ENCODE peak calls at places on chromosomes 7 and 10, in four cellular contexts. M is GM12878, O is K562, J is HepG2. D is an unnamed sample.

GRCh38 chr7:75617634-75618234 is 121.0 kb downstream of the HIP1 start:
- DNase-seq in J (peak; percentile 50), M (peak; percentile 40), O (no peak), D (no peak)

GRCh38 chr7:46930336-46930735 is 651.6 kb downstream of the TNS3 start:
- DNase-seq in O (no peak), J (no peak), M (no peak), D (no peak)

GRCh38 chr10:1173091-1173490 is 116.9 kb downstream of the WDR37 start:
- DNase-seq in J (no peak), O (no peak), M (no peak), D (no peak)

GRCh38 chr10:13629116-13629515 is 42.4 kb downstream of the PRPF18 start:
- DNase-seq in M (no peak), J (no peak), O (no peak), D (no peak)

GRCh38 chr7:75813084-75813483 is 522 bp downstream of the CCL24 start:
- DNase-seq in M (no peak), J (no peak), O (no peak), D (no peak)

GRCh38 chr10:90872648-90873020 is 860 bp downstream of the RPP30 start:
- DNase-seq in O (no peak), J (no peak), M (no peak), D (no peak)

GRCh38 chr7:50733552-50733951 is 49.1 kb downstream of the GRB10 start:
- DNase-seq in J (peak; percentile 34), M (no peak), O (no peak), D (no peak)

GRCh38 chr10:120221873-120222485 is 235.0 kb upstream of the PLPP4 start:
- DNase-seq in O (peak; percentile 10), J (peak; percentile 64), M (no peak), D (peak; percentile 58)

GRCh38 chr7:12619461-12620069 is 49.0 kb downstream of the SCIN start:
- DNase-seq in M (no peak), O (no peak), J (no peak), D (no peak)

GRCh38 chr7:49001610-49002033 is 77.3 kb downstream of the CDC14C start:
- DNase-seq in M (peak; percentile 24), O (peak; percentile 13), J (peak; percentile 20), D (peak; percentile 53)

GRCh38 chr10:131727612-131728011 is 173.2 kb upstream of the PPP2R2D start:
- DNase-seq in M (no peak), O (no peak), J (no peak), D (no peak)

GRCh38 chr10:6786579-6787031 is 206.5 kb upstream of the PRKCQ start:
- DNase-seq in M (no peak), O (no peak), J (no peak), D (no peak)

GRCh38 chr10:4195214-4195613 is 410.2 kb upstream of the KLF6 start:
- DNase-seq in J (no peak), M (no peak), O (no peak), D (no peak)

GRCh38 chr7:13797545-13797944 is 191.9 kb downstream of the ETV1 start:
- DNase-seq in O (no peak), M (no peak), J (no peak), D (no peak)

GRCh38 chr7:3240826-3241430 is 60.1 kb upstream of the SDK1 start:
- DNase-seq in J (no peak), O (no peak), M (no peak), D (no peak)

GRCh38 chr7:10974717-10975032 is 1.0 kb downstream of the PHF14 start:
- DNase-seq in O (no peak), M (no peak), J (peak; percentile 15), D (no peak)

GRCh38 chr10:98242823-98243222 is 25.2 kb downstream of the LOXL4 start:
- DNase-seq in J (no peak), O (no peak), M (no peak), D (no peak)

GRCh38 chr7:80089341-80089740 is 45.3 kb upstream of the GNAI1 start:
- DNase-seq in O (no peak), J (no peak), M (no peak), D (no peak)

GRCh38 chr10:70715853-70716795 is 43.8 kb downstream of the ADAMTS14 start:
- DNase-seq in O (peak; percentile 92), J (peak; percentile 19), M (peak; percentile 9), D (no peak)

GRCh38 chr10:121041499-121041898 is 190.3 kb downstream of the WDR11 start:
- DNase-seq in J (no peak), O (no peak), M (no peak), D (no peak)

GRCh38 chr7:133486-133885 is 58.9 kb upstream of the FAM20C start:
- DNase-seq in J (no peak), M (no peak), O (no peak), D (no peak)

GRCh38 chr10:56487746-56488145 is 126.7 kb upstream of the ZWINT start:
- DNase-seq in O (no peak), M (no peak), J (no peak), D (no peak)
- TF ChIP-seq ATF2 in O (no peak), M (no peak), J (no peak), D (no peak)

GRCh38 chr10:129704786-129705525 is 237.9 kb downstream of the MGMT start:
- DNase-seq in M (no peak), O (no peak), J (no peak), D (no peak)

GRCh38 chr10:129702605-129703004 is 235.6 kb downstream of the MGMT start:
- DNase-seq in O (no peak), M (no peak), J (no peak), D (no peak)

GRCh38 chr10:129705676-129706075 is 238.6 kb downstream of the MGMT start:
- DNase-seq in J (no peak), O (no peak), M (no peak), D (no peak)

GRCh38 chr10:129704225-129704624 is 237.2 kb downstream of the MGMT start:
- DNase-seq in M (no peak), O (no peak), J (no peak), D (no peak)

DNA sequence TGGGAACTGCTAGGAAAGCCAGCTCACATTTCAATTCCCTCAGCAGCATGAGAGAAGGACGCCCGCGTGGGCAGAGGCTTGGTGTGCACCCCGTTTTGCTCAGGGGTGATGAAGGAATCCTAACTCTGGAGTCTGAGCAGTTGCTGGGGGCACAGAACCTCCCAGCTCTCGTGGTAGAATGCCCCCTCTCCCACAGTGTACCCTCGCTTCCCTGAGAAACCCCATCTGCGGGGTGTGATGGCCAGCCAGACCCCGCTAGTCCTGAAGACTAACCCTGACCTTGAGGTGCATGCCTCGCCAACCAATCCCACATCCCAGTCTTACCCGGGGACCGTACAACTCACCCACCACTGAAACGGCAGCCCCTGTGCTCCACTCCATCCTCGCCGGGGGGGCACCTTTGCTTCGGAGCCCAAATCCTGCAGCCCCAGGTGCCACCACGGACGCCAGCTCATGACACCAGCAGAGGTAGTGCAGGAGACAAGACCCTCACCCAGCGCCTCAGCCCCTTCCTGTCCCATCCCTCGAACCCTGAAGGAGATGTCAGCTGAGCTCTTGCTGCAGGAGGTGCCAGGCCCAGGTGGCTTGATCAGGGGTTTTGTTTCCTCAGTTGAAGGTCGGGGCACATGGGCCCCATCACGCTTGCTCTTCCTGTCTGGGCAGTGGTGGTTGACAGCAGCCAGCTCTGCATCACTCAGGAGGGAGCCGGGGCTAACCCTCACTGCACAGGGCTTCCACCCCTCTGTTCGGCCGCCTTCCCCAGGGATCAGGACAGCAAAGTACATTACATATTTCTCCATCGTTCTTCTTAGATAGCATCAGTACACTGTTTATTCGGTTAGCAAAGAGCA is 236.5 kb downstream of the MGMT start:
- DNase-seq in O (no peak), M (no peak), J (no peak), D (no peak)
- H3K4me3 ChIP-seq in O (no peak overlapping the region), M (no peak overlapping the region), J (no peak overlapping the region), D (no peak overlapping the region)

GRCh38 chr7:32059289-32060045 is 10.7 kb downstream of the PDE1C start:
- DNase-seq in O (no peak), J (no peak), M (no peak), D (no peak)
- TF ChIP-seq ATF2 in O (no peak), J (no peak), M (no peak), D (no peak)

GRCh38 chr7:157576415-157576814 is 239.6 kb downstream of the DNAJB6 start:
- DNase-seq in M (no peak), O (no peak), J (no peak), D (no peak)
- H3K4me3 ChIP-seq in M (no peak overlapping the region), O (no peak overlapping the region), J (no peak overlapping the region), D (no peak overlapping the region)

DNA sequence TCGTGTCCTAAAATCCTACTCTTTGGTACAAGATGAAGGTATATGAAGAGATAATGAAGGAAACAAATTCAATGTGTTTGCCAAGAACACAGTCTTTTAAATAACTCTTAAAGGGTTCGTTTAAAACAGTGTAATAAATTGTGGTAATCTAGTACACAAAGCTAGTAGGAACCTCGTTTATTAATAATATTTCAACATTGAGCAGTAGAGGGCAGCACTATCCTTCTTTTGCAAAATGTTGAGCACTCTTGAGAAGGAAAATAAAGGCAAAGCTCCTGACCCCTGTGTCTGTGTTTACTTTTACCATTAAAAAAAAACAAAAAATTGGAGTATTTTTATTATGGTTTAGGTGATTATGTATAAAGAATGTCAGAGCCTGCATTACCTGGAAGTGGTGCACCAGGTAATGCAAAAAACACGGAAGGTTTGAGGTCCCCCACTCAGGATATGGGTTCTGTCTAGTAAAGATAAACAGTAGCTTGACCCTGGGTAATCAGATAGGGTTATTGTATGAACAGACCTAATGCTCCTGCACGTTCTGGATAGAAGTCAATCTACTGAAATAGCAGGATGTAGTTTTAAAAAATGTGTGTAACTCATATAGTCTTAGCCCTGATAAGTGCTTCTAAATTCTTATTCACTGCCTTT is 5.7 kb upstream of the GOT1 start:
- DNase-seq in M (no peak), O (peak; percentile 18), J (peak; percentile 48), D (no peak)
- TF ChIP-seq ATF2 in M (no peak), O (no peak), J (no peak), D (no peak)

DNA sequence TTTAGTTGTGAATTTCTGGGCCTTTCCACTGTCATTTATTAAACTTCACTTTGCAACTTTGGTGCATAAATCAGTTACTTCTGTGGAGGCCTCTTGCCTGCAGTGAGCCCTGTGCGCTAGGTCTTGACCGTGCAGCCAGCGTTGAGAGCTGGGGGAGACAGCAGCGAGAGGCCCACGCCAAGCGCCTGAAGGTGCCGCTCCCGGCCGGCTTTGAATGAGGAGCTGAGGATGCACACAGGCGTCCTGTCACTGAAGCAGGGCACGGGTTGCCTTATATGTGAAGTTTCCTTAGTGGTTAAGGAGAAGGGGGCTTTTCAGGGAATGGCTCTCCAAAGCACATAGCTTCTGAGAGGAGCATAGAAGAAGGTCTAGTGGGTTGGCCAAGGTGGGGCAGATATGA is 70.9 kb upstream of the CCNY start:
- DNase-seq in O (no peak), J (peak; percentile 15), M (no peak), D (no peak)
- H3K4me3 ChIP-seq in O (no peak overlapping the region), J (peak overlapping the region; percentile 5), M (no peak overlapping the region), D (no peak overlapping the region)

GRCh38 chr10:92757066-92757716 is 67.4 kb downstream of the HHEX start:
- DNase-seq in O (peak; percentile 40), J (peak; percentile 72), M (peak; percentile 75), D (peak; percentile 5)
- TF ChIP-seq ATF2 in O (no peak), J (no peak), M (no peak), D (no peak)